ENCODE peak calls at places on chromosomes 3 and 15, in five cellular contexts. T, W, Y, D and R are unnamed samples.

GRCh38 chr3:123188058-123188457 is 13.7 kb upstream of the SEC22A start:
- DNase-seq in T (no peak), Y (no peak), W (no peak), D (no peak), R (no peak)

GRCh38 chr3:127761101-127761802 is 61.1 kb downstream of the MGLL start:
- DNase-seq in T (no peak), Y (no peak), W (no peak), D (no peak), R (no peak)

GRCh38 chr3:30437172-30437571 is 169.2 kb upstream of the TGFBR2 start:
- DNase-seq in W (no peak), Y (peak; percentile 79), T (no peak), D (peak; percentile 32), R (no peak)

GRCh38 chr3:37622999-37623883 is 238.4 kb upstream of the CTDSPL start:
- DNase-seq in T (no peak), Y (no peak), W (no peak), D (no peak), R (peak; percentile 57)

GRCh38 chr15:76339302-76340197 is 3.0 kb downstream of the ISL2 start:
- DNase-seq in W (no peak), Y (no peak), D (no peak), T (no peak), R (no peak)

GRCh38 chr3:172577962-172578560 is 54.8 kb upstream of the TNFSF10 start:
- DNase-seq in D (no peak), T (no peak), Y (no peak), W (no peak), R (no peak)

GRCh38 chr3:15330031-15330596 is 2.3 kb downstream of the SH3BP5 start:
- DNase-seq in T (no peak), D (peak; percentile 62), W (peak; percentile 18), Y (peak; percentile 91), R (no peak)

GRCh38 chr3:196202516-196202970 is 8.7 kb downstream of the ZDHHC19 start:
- DNase-seq in W (no peak), T (no peak), D (no peak), Y (peak; percentile 85), R (no peak)

GRCh38 chr3:155651489-155652223 is 93.2 kb downstream of the PLCH1 start:
- DNase-seq in Y (no peak), D (no peak), T (no peak), W (no peak), R (no peak)

GRCh38 chr15:89362203-89363101 is 27.8 kb upstream of the POLG start:
- DNase-seq in D (no peak), T (no peak), Y (no peak), W (no peak), R (no peak)

GRCh38 chr3:150303776-150304175 is 104.3 kb upstream of the TSC22D2 start:
- DNase-seq in T (no peak), Y (no peak), W (peak; percentile 22), D (no peak), R (no peak)

GRCh38 chr15:82972990-82973389 is 13.0 kb upstream of the RAMAC start:
- DNase-seq in T (no peak), W (no peak), D (no peak), Y (no peak), R (no peak)

GRCh38 chr3:50830451-50830850 is 155.7 kb downstream of the DOCK3 start:
- DNase-seq in D (no peak), W (no peak), Y (no peak), T (no peak), R (no peak)
- H3K27ac ChIP-seq in D (no peak overlapping the region), W (no peak overlapping the region), Y (no peak overlapping the region), T (no peak overlapping the region), R (no peak overlapping the region)

GRCh38 chr3:41464858-41465257 is 265.6 kb downstream of the CTNNB1 start:
- DNase-seq in T (no peak), W (no peak), Y (no peak), D (no peak), R (no peak)

GRCh38 chr3:41464401-41464800 is 265.1 kb downstream of the CTNNB1 start:
- DNase-seq in Y (no peak), W (no peak), T (no peak), D (no peak), R (no peak)

GRCh38 chr3:41462103-41462691 is 262.9 kb downstream of the CTNNB1 start:
- DNase-seq in Y (no peak), T (no peak), W (no peak), D (no peak), R (no peak)

GRCh38 chr3:41467481-41467880 is 268.2 kb downstream of the CTNNB1 start:
- DNase-seq in Y (no peak), D (no peak), T (no peak), W (no peak), R (no peak)
- TF ChIP-seq POLR2A in Y (no peak), D (no peak), T (no peak), W (no peak), R (no peak)

DNA sequence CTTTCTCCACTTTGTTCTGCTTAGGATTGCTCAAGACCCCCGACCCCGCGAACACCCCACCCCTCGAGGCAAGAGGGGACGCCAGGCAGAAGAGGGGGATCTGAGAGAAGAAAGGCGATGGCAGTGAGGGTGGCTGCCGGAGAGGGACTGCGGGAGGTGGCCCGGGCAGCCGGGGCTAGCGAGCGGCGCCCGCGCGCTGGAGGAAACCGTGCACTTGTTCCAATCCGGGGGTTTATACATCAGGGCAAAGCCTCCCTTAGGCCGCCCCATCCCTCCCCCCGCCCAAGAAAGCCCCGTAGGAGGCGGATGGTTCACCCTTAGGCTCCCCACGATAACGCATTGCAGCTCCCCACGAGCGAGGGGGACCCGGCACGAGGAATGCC is 475 bp downstream of the ERC2 start:
- DNase-seq in Y (no peak), D (no peak), T (no peak), W (no peak), R (no peak)
- H3K4me3 ChIP-seq in Y (peak overlapping the region; percentile 56), D (peak overlapping the region; percentile 31), T (peak overlapping the region; percentile 63), W (peak overlapping the region; percentile 65), R (peak overlapping the region; percentile 54)

GRCh38 chr15:71549697-71550096 is 260.7 kb upstream of the NR2E3 start:
- DNase-seq in W (no peak), T (no peak), D (no peak), Y (no peak), R (no peak)
- H3K27ac ChIP-seq in W (no peak overlapping the region), T (peak overlapping the region; percentile 52), D (no peak overlapping the region), Y (no peak overlapping the region), R (no peak overlapping the region)